ENCODE peak calls at places on chromosomes 1 and 21, in six cellular contexts. V, F, E, Z, H and G are unnamed samples. For H3K9me3, the result is how much of the 10 kb centered on the place peaks cover.

GRCh38 chr1:172469717-172470116 is 25.8 kb upstream of the PIGC start:
- DNase-seq in V (no peak), F (no peak), E (no peak), Z (no peak), H (no peak), G (no peak)

GRCh38 chr1:59972216-59972924 is 45.8 kb upstream of the CYP2J2 start:
- DNase-seq in V (no peak), F (no peak), E (no peak), Z (no peak), H (no peak), G (no peak)

GRCh38 chr1:200699871-200700270 is 30.2 kb upstream of the DDX59 start:
- DNase-seq in V (peak), F (no peak), E (no peak), Z (no peak), H (no peak), G (no peak)

GRCh38 chr1:204254031-204254661 is 40.4 kb upstream of the GOLT1A start:
- DNase-seq in V (no peak), F (no peak), E (peak), Z (peak), H (no peak), G (peak)

GRCh38 chr1:46223472-46223943 is 20.4 kb downstream of the LURAP1 start:
- DNase-seq in V (peak), F (peak), E (peak), Z (peak), H (peak), G (peak)

GRCh38 chr1:43149889-43150288 is 22.2 kb downstream of the EBNA1BP2 start:
- DNase-seq in V (no peak), F (no peak), E (no peak), Z (no peak), H (no peak), G (no peak)

GRCh38 chr1:54277451-54278355 is 77.7 kb downstream of the MRPL37 start:
- DNase-seq in V (no peak), F (no peak), E (no peak), Z (peak), H (no peak), G (no peak)

GRCh38 chr21:41366522-41367151 is 4.8 kb downstream of the MX2 start:
- DNase-seq in V (peak), F (peak), E (peak), Z (peak), H (no peak), G (no peak)

GRCh38 chr21:16176570-16176969 is 446.8 kb downstream of the USP25 start:
- DNase-seq in V (no peak), F (no peak), E (no peak), Z (no peak), H (no peak), G (no peak)

GRCh38 chr21:33885158-33885514 is 30.5 kb downstream of the ATP5PO start:
- DNase-seq in V (no peak), F (no peak), E (no peak), Z (no peak), H (no peak), G (no peak)

GRCh38 chr1:77036560-77036959 is 169.3 kb downstream of the ST6GALNAC5 start:
- DNase-seq in V (peak), F (no peak), E (no peak), Z (no peak), H (no peak), G (no peak)

GRCh38 chr1:175133693-175134435 is 58.7 kb downstream of the KIAA0040 start:
- DNase-seq in V (peak), F (no peak), E (no peak), Z (no peak), H (no peak), G (no peak)

GRCh38 chr1:220453371-220453770 is 74.6 kb upstream of the MARK1 start:
- DNase-seq in V (no peak), F (no peak), E (no peak), Z (no peak), H (no peak), G (no peak)

GRCh38 chr1:9850442-9851162 is 26.8 kb upstream of the CLSTN1 start:
- DNase-seq in V (peak), F (no peak), E (no peak), Z (no peak), H (no peak), G (no peak)

GRCh38 chr1:184036517-184036949 is 995 bp downstream of the COLGALT2 start:
- DNase-seq in V (peak), F (peak), E (peak), Z (no peak), H (no peak), G (peak)

GRCh38 chr1:232923739-232924386 is 26.5 kb upstream of the NTPCR start:
- DNase-seq in V (no peak), F (no peak), E (no peak), Z (no peak), H (no peak), G (no peak)

GRCh38 chr1:186662752-186663151 is 17.5 kb downstream of the PTGS2 start:
- DNase-seq in V (no peak), F (no peak), E (no peak), Z (no peak), H (no peak), G (no peak)

GRCh38 chr1:192488058-192488457 is 87.5 kb upstream of the RGS1 start:
- DNase-seq in V (no peak), F (no peak), E (no peak), Z (no peak), H (no peak), G (no peak)

GRCh38 chr1:227218870-227219578 is 99.3 kb downstream of the CDC42BPA start:
- DNase-seq in V (no peak), F (no peak), E (no peak), Z (peak), H (no peak), G (no peak)

GRCh38 chr21:21764281-21764680 is 766.1 kb downstream of the NCAM2 start:
- DNase-seq in V (no peak), F (no peak), E (no peak), Z (no peak), H (no peak), G (no peak)
- H3K9me3 ChIP-seq in V (under half), F (under half), E (under half), Z (under half), H (under half), G (under half)

GRCh38 chr1:4599951-4600481 is 54.4 kb upstream of the AJAP1 start:
- DNase-seq in V (peak), F (no peak), E (no peak), Z (no peak), H (no peak), G (peak)
- H3K9me3 ChIP-seq in V (under half), F (under half), E (under half), Z (under half), H (under half), G (under half)

DNA sequence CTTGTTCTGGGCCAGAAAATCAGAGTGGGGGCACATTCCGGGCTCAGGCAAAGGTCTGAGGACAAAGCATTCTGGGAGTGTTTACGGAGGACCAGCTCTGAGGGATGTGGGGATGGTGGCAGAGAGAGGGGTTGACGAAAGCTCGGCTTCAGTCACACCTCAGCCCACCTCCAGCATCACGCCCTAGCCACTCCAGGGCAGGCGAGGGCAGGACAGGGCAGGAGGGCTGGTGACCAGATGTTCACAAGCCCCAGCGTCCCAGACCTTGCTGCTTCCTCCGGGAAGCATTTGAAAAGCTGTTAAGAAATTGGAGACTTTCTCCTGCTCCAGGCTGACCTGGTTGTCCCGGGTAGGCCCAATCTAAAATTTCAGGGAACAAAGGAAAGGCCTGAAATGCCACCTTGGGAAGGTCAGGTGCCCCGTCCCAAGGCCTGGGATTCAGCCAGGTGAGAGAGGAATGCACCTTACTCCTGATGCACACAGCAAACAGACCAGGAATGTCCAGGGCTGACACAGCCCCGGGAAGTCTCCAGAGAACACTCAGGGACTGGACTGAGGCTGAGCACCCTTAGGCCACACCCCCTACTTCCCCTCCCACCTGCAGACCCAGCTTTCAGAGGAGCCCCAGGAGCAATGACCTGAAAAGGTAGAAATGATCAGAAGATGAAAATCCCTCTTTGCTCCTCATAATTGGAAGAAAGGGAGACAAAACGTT is 71.9 kb upstream of the KLHDC7A start:
- DNase-seq in V (no peak), F (no peak), E (no peak), Z (no peak), H (no peak), G (no peak)
- H3K9me3 ChIP-seq in V (under half), F (under half), E (under half), Z (under half), H (under half), G (under half)

GRCh38 chr1:2650967-2651645 is 18.3 kb upstream of the MMEL1 start:
- DNase-seq in V (no peak), F (peak), E (peak), Z (peak), H (no peak), G (no peak)
- H3K9me3 ChIP-seq in V (half or more), F (under half), E (under half), Z (under half), H (under half), G (under half)

GRCh38 chr1:3981746-3982505 is 81.9 kb upstream of the C1orf174 start:
- DNase-seq in V (no peak), F (peak), E (peak), Z (no peak), H (no peak), G (no peak)

GRCh38 chr1:3981261-3981660 is 81.2 kb upstream of the C1orf174 start:
- DNase-seq in V (peak), F (peak), E (no peak), Z (no peak), H (no peak), G (no peak)

GRCh38 chr1:3986686-3987218 is 86.7 kb upstream of the C1orf174 start:
- DNase-seq in V (no peak), F (no peak), E (peak), Z (no peak), H (no peak), G (no peak)

GRCh38 chr1:3984586-3984985 is 84.5 kb upstream of the C1orf174 start:
- DNase-seq in V (no peak), F (no peak), E (peak), Z (no peak), H (no peak), G (no peak)

GRCh38 chr1:3983181-3983580 is 83.1 kb upstream of the C1orf174 start:
- DNase-seq in V (no peak), F (no peak), E (peak), Z (no peak), H (no peak), G (no peak)
- H3K9me3 ChIP-seq in V (under half), F (under half), E (under half), Z (under half), H (under half), G (under half)

DNA sequence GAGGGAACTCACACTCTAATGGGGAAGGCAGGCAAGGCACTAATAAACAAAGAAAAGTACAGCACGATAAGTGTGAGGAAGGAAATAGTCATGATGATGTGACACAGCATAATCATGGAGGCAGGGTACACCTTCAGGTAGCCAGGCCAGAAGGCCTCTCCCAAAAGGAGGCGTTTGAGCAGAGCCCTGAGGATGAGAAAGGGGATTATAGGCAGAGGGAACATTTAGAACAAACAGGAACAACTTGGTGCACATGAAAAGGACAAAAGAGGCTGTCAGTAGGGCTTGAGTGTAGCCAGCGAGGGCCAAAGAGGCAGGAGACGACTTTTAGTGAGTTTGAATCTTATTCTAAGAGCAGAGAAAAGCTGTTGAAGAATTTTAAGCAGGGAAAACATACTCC is 33.4 kb upstream of the CRNN start:
- DNase-seq in V (no peak), F (no peak), E (no peak), Z (no peak), H (no peak), G (no peak)
- H3K9me3 ChIP-seq in V (half or more), F (under half), E (under half), Z (under half), H (under half), G (under half)

DNA sequence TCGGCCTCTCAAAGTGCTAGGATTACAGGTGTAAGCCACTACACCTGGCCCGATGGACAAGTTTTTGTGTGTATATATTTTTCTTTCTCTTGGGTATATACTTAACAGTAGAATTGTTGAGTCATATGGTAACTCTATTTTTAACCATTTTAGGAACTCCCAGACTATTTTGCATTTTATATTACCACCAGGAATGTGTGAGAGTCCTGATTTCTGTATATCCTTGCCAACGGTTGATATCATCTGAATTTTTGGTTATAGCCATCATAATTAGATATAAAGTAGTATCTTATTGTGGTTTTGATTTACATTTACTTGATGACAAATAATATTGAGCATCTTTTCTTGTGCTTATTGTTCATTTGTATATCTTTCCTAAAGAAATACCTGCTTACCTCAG is 20.8 kb downstream of the FNBP1L start:
- DNase-seq in V (no peak), F (no peak), E (no peak), Z (no peak), H (no peak), G (no peak)
- H3K9me3 ChIP-seq in V (under half), F (under half), E (under half), Z (under half), H (under half), G (under half)

GRCh38 chr1:224804220-224804619 is 125.3 kb upstream of the DNAH14 start:
- DNase-seq in V (no peak), F (no peak), E (no peak), Z (no peak), H (no peak), G (no peak)

GRCh38 chr1:224805889-224806288 is 123.6 kb upstream of the DNAH14 start:
- DNase-seq in V (no peak), F (no peak), E (peak), Z (no peak), H (no peak), G (no peak)

GRCh38 chr1:224801761-224802490 is 127.5 kb upstream of the DNAH14 start:
- DNase-seq in V (no peak), F (no peak), E (no peak), Z (no peak), H (no peak), G (no peak)

GRCh38 chr1:224800486-224801119 is 128.9 kb upstream of the DNAH14 start:
- DNase-seq in V (no peak), F (no peak), E (no peak), Z (no peak), H (no peak), G (no peak)

GRCh38 chr1:224802596-224802995 is 126.9 kb upstream of the DNAH14 start:
- DNase-seq in V (no peak), F (no peak), E (no peak), Z (no peak), H (no peak), G (no peak)
- H3K9me3 ChIP-seq in V (under half), F (under half), E (under half), Z (under half), H (under half), G (under half)